ENCODE peak calls at places on chromosome 21, in five cellular contexts. G is IMR-90, S is SK-N-SH, I is GM12878, M is K562. B is an unnamed sample.
A peak's percentile ranks its signal among the peaks of the same experiment; 100 is the strongest.

GRCh38 chr21:32604484-32604883 is 7.7 kb downstream of the CFAP298 start:
- DNase-seq in S (no peak), G (no peak), I (no peak), M (no peak), B (no peak)

GRCh38 chr21:44556879-44557278 is 1.7 kb downstream of the KRTAP10-3 start:
- DNase-seq in S (no peak), G (no peak), I (no peak), M (no peak), B (no peak)

GRCh38 chr21:27700974-27701614 is 734.2 kb upstream of the ADAMTS5 start:
- DNase-seq in M (peak; percentile 65), S (peak; percentile 59), I (no peak), G (peak; percentile 88), B (peak; percentile 55)

GRCh38 chr21:44397431-44398031 is 44.1 kb downstream of the TRPM2 start:
- DNase-seq in I (no peak), M (no peak), S (peak; percentile 16), G (no peak), B (no peak)

GRCh38 chr21:15826147-15826780 is 96.5 kb downstream of the USP25 start:
- DNase-seq in S (peak; percentile 17), M (peak; percentile 64), I (peak; percentile 11), G (peak; percentile 54), B (peak; percentile 21)

GRCh38 chr21:33481314-33481943 is 1.7 kb upstream of the TMEM50B start:
- DNase-seq in S (no peak), I (no peak), M (no peak), G (no peak), B (no peak)

GRCh38 chr21:15192243-15192642 is 127.4 kb upstream of the NRIP1 start:
- DNase-seq in I (no peak), S (no peak), M (no peak), G (no peak), B (peak; percentile 71)

GRCh38 chr21:29800051-29800450 is 139.7 kb downstream of the GRIK1 start:
- DNase-seq in G (no peak), S (no peak), I (no peak), M (no peak), B (no peak)

GRCh38 chr21:14403681-14404318 is 20.9 kb upstream of the HSPA13 start:
- DNase-seq in M (peak; percentile 68), G (peak; percentile 45), I (peak; percentile 9), S (peak; percentile 24), B (peak; percentile 2)

GRCh38 chr21:43361493-43362296 is 65.2 kb downstream of the SIK1 start:
- DNase-seq in I (peak; percentile 73), G (peak; percentile 79), M (no peak), S (no peak), B (no peak)

GRCh38 chr21:36316872-36317484 is 3.0 kb upstream of the MORC3 start:
- DNase-seq in M (no peak), I (no peak), G (no peak), S (no peak), B (no peak)

GRCh38 chr21:15667010-15667409 is 62.8 kb upstream of the USP25 start:
- DNase-seq in G (peak; percentile 73), M (no peak), I (no peak), S (no peak), B (no peak)

GRCh38 chr21:30740462-30740861 is 6.6 kb downstream of the KRTAP21-2 start:
- DNase-seq in G (no peak), M (no peak), S (no peak), I (no peak), B (no peak)

GRCh38 chr21:43740497-43741156 is 21.7 kb downstream of the PDXK start:
- DNase-seq in G (no peak), M (no peak), S (peak; percentile 89), I (no peak), B (peak; percentile 66)

GRCh38 chr21:34126269-34126668 is 52.9 kb downstream of the MRPS6 start:
- DNase-seq in I (no peak), S (no peak), M (no peak), G (peak; percentile 53), B (no peak)

GRCh38 chr21:44800103-44800502 is 1.5 kb downstream of the UBE2G2 start:
- DNase-seq in M (peak; percentile 76), I (no peak), G (peak; percentile 59), S (peak; percentile 64), B (peak; percentile 43)

GRCh38 chr21:27371688-27372331 is 404.9 kb upstream of the ADAMTS5 start:
- DNase-seq in M (no peak), I (no peak), S (no peak), G (peak; percentile 71), B (no peak)

GRCh38 chr21:36148886-36149285 is 7.7 kb upstream of the DOP1B start:
- DNase-seq in S (no peak), I (no peak), G (no peak), M (no peak), B (no peak)

GRCh38 chr21:30605968-30606367 is 5.1 kb downstream of the KRTAP22-1 start:
- DNase-seq in G (no peak), S (no peak), M (no peak), I (no peak), B (no peak)

GRCh38 chr21:36749935-36750578 is 51.1 kb downstream of the SIM2 start:
- DNase-seq in S (no peak), G (peak; percentile 44), M (no peak), I (no peak), B (no peak)

GRCh38 chr21:34280389-34280795 is 83.4 kb upstream of the KCNE2 start:
- DNase-seq in I (no peak), M (peak; percentile 4), S (no peak), G (no peak), B (no peak)

GRCh38 chr21:35649186-35649585 is 411.1 kb downstream of the SETD4 start:
- DNase-seq in M (no peak), G (peak; percentile 70), S (no peak), I (no peak), B (no peak)

GRCh38 chr21:37671381-37671780 is 244.9 kb downstream of the KCNJ6 start:
- DNase-seq in I (no peak), G (no peak), M (no peak), S (no peak), B (no peak)

GRCh38 chr21:42845296-42845965 is 33.9 kb downstream of the WDR4 start:
- DNase-seq in I (no peak), S (peak; percentile 5), M (no peak), G (no peak), B (no peak)

GRCh38 chr21:31234936-31235335 is 109.1 kb downstream of the TIAM1 start:
- DNase-seq in I (no peak), S (no peak), G (no peak), M (no peak), B (no peak)

GRCh38 chr21:36534656-36535055 is 54.7 kb upstream of the CLDN14 start:
- DNase-seq in S (no peak), G (no peak), I (no peak), M (no peak), B (no peak)

GRCh38 chr21:44858791-44859190 is 14.7 kb downstream of the PTTG1IP start:
- DNase-seq in G (no peak), I (no peak), S (no peak), M (no peak), B (no peak)

GRCh38 chr21:27425172-27425571 is 458.3 kb upstream of the ADAMTS5 start:
- DNase-seq in S (no peak), G (no peak), I (no peak), M (no peak), B (no peak)

DNA sequence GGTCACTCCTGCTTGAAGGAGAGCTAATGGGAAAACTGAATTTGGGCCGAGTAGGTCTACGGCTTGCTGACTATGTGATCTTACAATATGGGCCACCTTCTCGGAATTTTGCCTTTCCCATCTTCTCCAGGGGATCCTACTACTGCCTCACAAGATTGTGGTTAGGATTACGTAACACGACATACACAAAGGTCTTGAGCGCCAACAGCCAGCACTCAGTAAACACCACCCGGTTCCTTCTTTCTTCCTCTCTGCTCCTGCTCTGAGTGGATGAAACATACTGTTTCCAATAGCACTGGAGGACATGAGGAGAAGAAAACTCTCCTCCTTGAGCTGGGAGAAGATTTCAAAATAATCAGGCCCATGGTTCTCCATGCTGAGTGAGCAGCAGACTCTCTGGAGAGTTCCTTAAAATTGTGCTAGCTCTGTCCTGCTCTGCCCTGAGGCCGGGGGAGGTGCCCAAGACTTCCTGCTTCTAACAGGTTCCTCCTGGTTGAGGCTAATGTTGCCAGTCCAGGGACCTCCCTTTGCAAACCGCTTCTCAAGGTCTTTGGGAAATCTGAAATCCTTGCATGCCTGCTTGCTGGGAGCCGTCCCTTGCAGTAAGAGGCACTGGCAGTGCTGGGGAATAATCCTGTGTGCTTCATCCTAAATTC is 29.5 kb upstream of the MX1 start:
- DNase-seq in I (no peak), G (no peak), S (no peak), M (no peak), B (no peak)
- TF ChIP-seq SMC3 in I (no peak), G (no peak), S (no peak), M (no peak), B (no peak)

GRCh38 chr21:38993561-38993960 is 187.8 kb downstream of the ETS2 start:
- DNase-seq in G (peak; percentile 92), M (no peak), S (no peak), I (no peak), B (peak; percentile 15)
- TF ChIP-seq SMC3 in G (no peak), M (no peak), S (no peak), I (no peak), B (no peak)

GRCh38 chr21:46324390-46325072 is 575 bp downstream of the PCNT start:
- DNase-seq in G (peak; percentile 70), S (peak; percentile 97), M (peak; percentile 90), I (no peak), B (peak; percentile 80)

GRCh38 chr21:46323227-46323709 is 402 bp downstream of the C21orf58 start:
- DNase-seq in G (no peak), S (no peak), I (no peak), M (no peak), B (no peak)

GRCh38 chr21:46320331-46320801 is 3.3 kb downstream of the C21orf58 start:
- DNase-seq in M (peak; percentile 97), I (no peak), S (no peak), G (no peak), B (no peak)

GRCh38 chr21:46323710-46324389 is at the start of the genes C21orf58 and PCNT:
- DNase-seq in S (peak; percentile 99), M (peak; percentile 99), I (peak; percentile 89), G (peak; percentile 97), B (peak; percentile 96)

DNA sequence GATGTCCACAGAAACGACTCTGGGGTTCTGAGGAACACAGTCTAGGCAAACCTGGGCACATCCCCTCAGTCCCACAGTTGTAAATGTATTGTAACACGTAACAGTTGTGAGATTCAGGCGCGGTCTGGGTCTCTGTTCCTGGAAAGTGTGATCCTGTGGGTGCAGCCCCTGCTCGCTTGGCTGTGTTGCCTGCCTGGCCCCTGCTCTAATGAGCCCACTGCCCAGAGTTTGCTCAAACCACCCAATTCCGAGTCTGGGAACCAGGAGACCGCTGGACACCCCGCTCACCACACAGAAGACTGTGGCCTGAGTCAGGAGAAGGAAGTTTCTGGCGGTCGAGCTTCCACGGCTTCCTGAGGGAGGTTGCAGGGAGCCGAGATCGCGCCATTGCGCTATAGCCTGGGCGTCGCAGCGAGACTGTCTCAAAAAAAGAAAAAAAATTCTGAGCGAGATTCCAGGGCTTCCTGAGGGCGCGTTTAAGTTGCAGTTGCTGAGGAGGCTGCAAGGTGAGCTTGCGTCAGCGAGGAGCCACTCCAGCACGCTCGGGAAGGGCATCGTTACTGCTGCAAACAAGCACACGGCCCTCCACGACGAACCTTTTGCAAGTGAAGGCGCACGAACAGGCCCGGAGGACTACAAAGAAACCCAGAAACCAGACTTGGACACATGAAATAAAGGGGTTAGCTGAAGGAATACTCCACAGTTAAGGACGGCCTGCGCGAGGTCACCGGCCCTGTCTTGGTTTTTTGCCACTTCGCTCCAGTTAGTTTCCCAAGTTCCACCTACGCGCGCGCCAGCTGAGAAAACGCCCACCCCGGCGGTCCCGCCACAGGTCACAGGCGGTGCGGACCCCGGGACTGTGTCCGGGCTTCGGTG is 1.1 kb downstream of the C21orf58 start:
- DNase-seq in G (peak; percentile 47), M (peak; percentile 57), S (no peak), I (no peak), B (no peak)
- TF ChIP-seq SMC3 in G (no peak), M (peak; percentile 13), S (no peak), I (no peak), B (no peak)

GRCh38 chr21:25901580-25901979 is 166.8 kb downstream of the GABPA start:
- DNase-seq in M (no peak), G (peak; percentile 39), I (no peak), S (no peak), B (no peak)
- TF ChIP-seq SMC3 in M (no peak), G (no peak), I (no peak), S (no peak), B (no peak)